ENCODE peak calls at places on chromosomes 5 and 9, in seven cellular contexts. R, B, T, S, E, L and M are unnamed samples.

GRCh38 chr5:107496466-107496865 is 174.3 kb downstream of the EFNA5 start:
- DNase-seq in R (no peak), B (no peak), T (no peak), S (no peak), E (no peak), L (no peak), M (no peak)

GRCh38 chr5:172145870-172146747 is 41.9 kb downstream of the STK10 start:
- DNase-seq in R (no peak), B (no peak), T (no peak), S (no peak), E (no peak), L (no peak), M (no peak)

GRCh38 chr5:108129129-108129528 is 252.8 kb downstream of the FBXL17 start:
- DNase-seq in R (no peak), B (no peak), T (no peak), S (no peak), E (no peak), L (no peak), M (no peak)

GRCh38 chr5:128644863-128645262 is 106.8 kb upstream of the FBN2 start:
- DNase-seq in R (no peak), B (no peak), T (no peak), S (no peak), E (no peak), L (no peak), M (no peak)

GRCh38 chr5:149217096-149217801 is 54.4 kb upstream of the AFAP1L1 start:
- DNase-seq in R (no peak), B (no peak), T (no peak), S (no peak), E (no peak), L (no peak), M (no peak)

GRCh38 chr9:22005083-22005699 is 3.9 kb downstream of the CDKN2B start:
- DNase-seq in R (no peak), B (no peak), T (no peak), S (no peak), E (peak; percentile 21), L (no peak), M (no peak)

GRCh38 chr9:70081120-70081495 is 37.5 kb downstream of the MAMDC2 start:
- DNase-seq in R (no peak), B (no peak), T (no peak), S (no peak), E (no peak), L (no peak), M (no peak)

GRCh38 chr5:73233461-73234151 is 60.6 kb downstream of the TMEM174 start:
- DNase-seq in R (no peak), B (no peak), T (no peak), S (no peak), E (peak; percentile 74), L (no peak), M (no peak)

GRCh38 chr5:93579561-93580386 is 1.2 kb downstream of the NR2F1-AS1 start:
- DNase-seq in R (no peak), B (no peak), T (no peak), S (no peak), E (peak; percentile 74), L (no peak), M (no peak)

GRCh38 chr5:148855249-148856008 is 29.0 kb downstream of the ADRB2 start:
- DNase-seq in R (no peak), B (no peak), T (no peak), S (no peak), E (no peak), L (no peak), M (no peak)

DNA sequence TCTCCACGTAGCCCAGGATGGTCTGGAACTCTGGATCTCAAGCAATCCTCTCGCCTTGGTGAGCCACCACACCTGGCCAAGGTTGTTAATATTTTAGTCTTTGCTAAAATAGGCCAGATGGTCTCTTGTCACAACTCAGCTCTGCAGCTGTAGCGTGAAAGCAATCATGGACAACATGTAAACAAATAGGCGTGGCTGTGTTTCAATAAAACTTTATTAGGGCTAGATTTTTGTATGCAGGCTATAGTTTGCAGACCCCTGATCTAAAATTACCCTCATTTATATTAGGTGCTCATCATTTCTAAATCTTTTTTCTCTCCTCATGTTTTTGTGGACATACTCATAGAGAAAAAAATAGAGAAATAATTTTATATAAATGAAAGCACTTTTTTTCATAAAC is 72.1 kb upstream of the SLC28A3 start:
- DNase-seq in R (no peak), B (no peak), T (no peak), S (no peak), E (no peak), L (no peak), M (no peak)
- TF ChIP-seq TAF1 in R (no peak), B (no peak), T (no peak), S (no peak), E (no peak), L (no peak), M (no peak)

GRCh38 chr5:179165421-179166170 is 105.4 kb downstream of the ZNF354C start:
- DNase-seq in R (no peak), B (no peak), T (no peak), S (no peak), E (no peak), L (no peak), M (no peak)

GRCh38 chr5:179166171-179166885 is 106.2 kb downstream of the ZNF354C start:
- DNase-seq in R (no peak), B (no peak), T (no peak), S (no peak), E (no peak), L (no peak), M (no peak)

GRCh38 chr5:179168636-179169035 is 108.5 kb downstream of the ZNF354C start:
- DNase-seq in R (no peak), B (no peak), T (no peak), S (no peak), E (no peak), L (no peak), M (no peak)

GRCh38 chr5:179166886-179167841 is 107.0 kb downstream of the ZNF354C start:
- DNase-seq in R (peak; percentile 95), B (no peak), T (peak; percentile 51), S (no peak), E (peak; percentile 97), L (no peak), M (peak; percentile 77)

DNA sequence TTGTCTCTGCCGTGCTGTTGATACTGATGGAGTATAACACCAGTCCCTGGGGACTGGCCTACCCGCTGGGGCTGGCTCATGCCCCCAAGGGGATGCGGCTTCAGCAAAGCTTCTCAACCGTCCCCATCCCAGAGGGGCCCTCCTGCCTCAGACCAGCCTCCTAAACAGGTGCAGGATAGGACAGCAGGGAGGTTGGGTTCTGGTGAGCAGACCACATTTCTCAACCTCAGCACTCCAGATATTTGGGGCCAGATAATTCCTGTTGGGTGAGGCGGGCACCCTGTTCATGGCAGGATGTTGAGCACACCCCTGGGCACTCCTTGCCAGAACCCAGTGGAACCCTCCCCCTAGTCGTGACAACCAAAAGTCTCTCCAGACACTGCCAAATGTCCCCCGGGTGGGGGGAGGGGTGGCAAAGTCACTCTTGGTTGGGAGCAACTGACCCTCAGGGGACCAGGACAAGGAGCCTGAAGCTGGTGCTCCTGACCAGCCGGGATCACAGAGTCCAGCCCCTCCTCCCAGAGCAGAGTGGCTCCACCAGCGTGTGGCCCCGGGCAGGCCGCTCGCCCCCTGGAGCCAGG is 107.8 kb downstream of the ZNF354C start:
- DNase-seq in R (no peak), B (no peak), T (no peak), S (no peak), E (no peak), L (no peak), M (no peak)
- TF ChIP-seq TAF1 in R (no peak), B (no peak), T (no peak), S (no peak), E (no peak), L (no peak), M (no peak)

GRCh38 chr9:97124256-97124655 is 85.3 kb upstream of the CTSV start:
- DNase-seq in R (no peak), B (no peak), T (no peak), S (no peak), E (no peak), L (no peak), M (no peak)
- TF ChIP-seq TAF1 in R (no peak), B (no peak), T (no peak), S (no peak), E (no peak), L (no peak), M (no peak)

GRCh38 chr9:127979333-127980055 is 1.3 kb downstream of the EEIG1 start:
- DNase-seq in R (no peak), B (no peak), T (no peak), S (peak; percentile 41), E (peak; percentile 62), L (no peak), M (no peak)
- TF ChIP-seq TAF1 in R (no peak), B (peak; percentile 42), T (no peak), S (peak; percentile 2), E (no peak), L (peak; percentile 48), M (no peak)

GRCh38 chr9:131296452-131296851 is 6.9 kb downstream of the PLPP7 start:
- DNase-seq in R (no peak), B (no peak), T (no peak), S (no peak), E (no peak), L (no peak), M (no peak)
- TF ChIP-seq TAF1 in R (no peak), B (no peak), T (no peak), S (no peak), E (no peak), L (no peak), M (no peak)

GRCh38 chr5:142363619-142363963 is 38.8 kb upstream of the SPRY4 start:
- DNase-seq in R (no peak), B (no peak), T (no peak), S (no peak), E (no peak), L (no peak), M (no peak)
- TF ChIP-seq TAF1 in R (no peak), B (no peak), T (no peak), S (no peak), E (no peak), L (no peak), M (no peak)